ENCODE peak calls at places on chromosomes 1 and 21, in eight cellular contexts. I is Peyer's patch, L is tibial nerve, B is esophagus muscularis mucosa, N is IMR-90, J is uterus, K is A549, R is sigmoid colon. M is an unnamed sample.
A peak's percentile ranks its signal among the peaks of the same experiment; 100 is the strongest.

GRCh38 chr1:6544831-6545230 is 9.5 kb downstream of the NOL9 start:
- DNase-seq in J (no peak), I (no peak), N (peak; percentile 80), K (no peak), R (no peak), L (no peak), B (no peak), M (no peak)

GRCh38 chr1:7261490-7261889 is 476.2 kb downstream of the CAMTA1 start:
- DNase-seq in N (no peak), K (no peak), B (peak; percentile 39), J (no peak), L (no peak), R (no peak), I (no peak), M (no peak)

GRCh38 chr1:32447469-32448185 is 17.2 kb upstream of the ZBTB8B start:
- DNase-seq in K (no peak), J (peak; percentile 24), L (no peak), I (no peak), R (no peak), B (no peak), N (peak; percentile 74), M (no peak)

GRCh38 chr1:43225168-43225567 is 44.6 kb upstream of the TMEM125 start:
- DNase-seq in K (no peak), J (no peak), I (no peak), L (no peak), B (no peak), N (no peak), R (no peak), M (no peak)

GRCh38 chr1:27526569-27527222 is 36.7 kb upstream of the WASF2 start:
- DNase-seq in B (no peak), I (no peak), J (no peak), L (no peak), K (no peak), N (peak; percentile 21), R (no peak), M (no peak)

GRCh38 chr21:42829417-42829816 is 49.9 kb downstream of the WDR4 start:
- DNase-seq in N (no peak), L (no peak), J (no peak), R (peak; percentile 33), I (peak; percentile 28), K (no peak), B (no peak), M (no peak)

GRCh38 chr21:38770660-38771059 is 35.1 kb upstream of the ETS2 start:
- DNase-seq in J (no peak), B (no peak), N (no peak), R (no peak), L (no peak), K (no peak), I (peak; percentile 75), M (no peak)

GRCh38 chr1:162391790-162392563 is 10.4 kb downstream of the C1orf226 start:
- DNase-seq in R (no peak), L (no peak), I (peak; percentile 73), B (no peak), K (peak; percentile 65), N (peak; percentile 58), J (no peak), M (no peak)

GRCh38 chr1:219847215-219847855 is 81.0 kb downstream of the SLC30A10 start:
- DNase-seq in I (peak; percentile 65), R (no peak), N (no peak), L (no peak), J (no peak), B (no peak), K (no peak), M (peak; percentile 41)

GRCh38 chr1:80023366-80023765 is 1016.8 kb upstream of the ADGRL4 start:
- DNase-seq in N (no peak), B (no peak), K (no peak), I (no peak), L (no peak), R (no peak), J (no peak), M (no peak)

GRCh38 chr21:31158789-31159581 is 120.7 kb upstream of the KRTAP19-8 start:
- DNase-seq in B (no peak), I (no peak), N (peak; percentile 26), J (no peak), R (no peak), K (no peak), L (no peak), M (no peak)

GRCh38 chr1:38444770-38445442 is 398.3 kb upstream of the POU3F1 start:
- DNase-seq in N (no peak), J (no peak), R (no peak), K (no peak), I (no peak), L (no peak), B (peak; percentile 89), M (no peak)

GRCh38 chr1:202967684-202968281 is 726 bp upstream of the CYB5R1 start:
- DNase-seq in R (no peak), L (no peak), B (no peak), N (no peak), K (no peak), I (peak; percentile 56), J (no peak), M (peak; percentile 20)

GRCh38 chr1:30751830-30752650 is 5.5 kb downstream of the LAPTM5 start:
- DNase-seq in I (no peak), L (no peak), J (no peak), B (no peak), N (no peak), K (no peak), R (no peak), M (no peak)

GRCh38 chr1:30752651-30752908 is 5.0 kb downstream of the LAPTM5 start:
- DNase-seq in R (no peak), I (no peak), K (no peak), N (no peak), L (no peak), J (no peak), B (no peak), M (no peak)

GRCh38 chr1:30748699-30749401 is 8.7 kb downstream of the LAPTM5 start:
- DNase-seq in L (no peak), K (no peak), I (no peak), N (no peak), B (no peak), J (no peak), R (no peak), M (no peak)

GRCh38 chr1:30749691-30750583 is 7.6 kb downstream of the LAPTM5 start:
- DNase-seq in R (no peak), I (peak; percentile 92), N (no peak), B (no peak), J (no peak), L (no peak), K (no peak), M (peak; percentile 63)

GRCh38 chr1:30750751-30751291 is 6.8 kb downstream of the LAPTM5 start:
- DNase-seq in L (no peak), R (no peak), N (no peak), I (peak; percentile 92), B (no peak), K (no peak), J (no peak), M (no peak)
- H3K27ac ChIP-seq in L (no peak overlapping the region), R (no peak overlapping the region), N (no peak overlapping the region), I (peak overlapping the region; percentile 95), B (peak overlapping the region; percentile 5), K (no peak overlapping the region), J (no peak overlapping the region), M (peak overlapping the region; percentile 51)

DNA sequence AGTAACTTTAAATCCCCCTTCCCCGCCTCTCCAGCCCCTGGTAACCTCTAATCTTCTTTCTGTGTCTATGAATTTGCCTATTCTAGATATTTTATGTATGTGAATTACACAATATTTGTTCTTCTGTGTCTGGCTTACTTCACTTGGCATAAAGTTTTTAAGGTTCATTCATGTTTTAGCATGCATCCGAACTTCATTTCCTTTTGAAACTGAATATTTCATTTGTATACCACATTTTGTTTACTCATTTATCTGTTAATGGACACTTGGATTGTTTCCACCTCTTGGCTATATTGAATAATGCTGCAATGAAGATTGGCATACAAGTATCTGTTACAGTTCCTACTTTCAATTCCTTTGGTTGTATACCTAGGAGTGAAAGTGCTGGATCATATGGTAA is 205.3 kb downstream of the TM2D1 start:
- DNase-seq in J (no peak), R (no peak), K (no peak), B (no peak), N (no peak), I (no peak), L (no peak), M (no peak)
- TF ChIP-seq POLR2A in J (no peak), R (no peak), K (no peak), B (no peak), N (no peak), I (no peak), L (no peak), M (no peak)

GRCh38 chr21:15788847-15789548 is 59.2 kb downstream of the USP25 start:
- DNase-seq in N (peak; percentile 33), I (no peak), B (no peak), J (no peak), K (no peak), R (no peak), L (no peak), M (no peak)
- H3K27ac ChIP-seq in N (no peak overlapping the region), I (no peak overlapping the region), B (no peak overlapping the region), J (no peak overlapping the region), K (no peak overlapping the region), R (no peak overlapping the region), L (no peak overlapping the region), M (no peak overlapping the region)

GRCh38 chr1:24392604-24392946 is 21.0 kb downstream of the STPG1 start:
- DNase-seq in L (no peak), N (no peak), K (no peak), R (no peak), J (no peak), I (no peak), B (no peak), M (no peak)

GRCh38 chr1:24392982-24393645 is 20.5 kb downstream of the STPG1 start:
- DNase-seq in R (no peak), I (no peak), K (no peak), N (no peak), J (no peak), L (no peak), B (peak; percentile 17), M (no peak)

GRCh38 chr1:24391882-24392603 is 21.5 kb downstream of the STPG1 start:
- DNase-seq in N (peak; percentile 51), L (no peak), B (peak; percentile 92), K (peak; percentile 63), R (peak; percentile 83), J (peak; percentile 59), I (peak; percentile 88), M (peak; percentile 80)

GRCh38 chr1:24389231-24389678 is 24.3 kb downstream of the STPG1 start:
- DNase-seq in J (no peak), R (no peak), I (no peak), L (no peak), B (peak; percentile 81), N (no peak), K (no peak), M (peak; percentile 29)

DNA sequence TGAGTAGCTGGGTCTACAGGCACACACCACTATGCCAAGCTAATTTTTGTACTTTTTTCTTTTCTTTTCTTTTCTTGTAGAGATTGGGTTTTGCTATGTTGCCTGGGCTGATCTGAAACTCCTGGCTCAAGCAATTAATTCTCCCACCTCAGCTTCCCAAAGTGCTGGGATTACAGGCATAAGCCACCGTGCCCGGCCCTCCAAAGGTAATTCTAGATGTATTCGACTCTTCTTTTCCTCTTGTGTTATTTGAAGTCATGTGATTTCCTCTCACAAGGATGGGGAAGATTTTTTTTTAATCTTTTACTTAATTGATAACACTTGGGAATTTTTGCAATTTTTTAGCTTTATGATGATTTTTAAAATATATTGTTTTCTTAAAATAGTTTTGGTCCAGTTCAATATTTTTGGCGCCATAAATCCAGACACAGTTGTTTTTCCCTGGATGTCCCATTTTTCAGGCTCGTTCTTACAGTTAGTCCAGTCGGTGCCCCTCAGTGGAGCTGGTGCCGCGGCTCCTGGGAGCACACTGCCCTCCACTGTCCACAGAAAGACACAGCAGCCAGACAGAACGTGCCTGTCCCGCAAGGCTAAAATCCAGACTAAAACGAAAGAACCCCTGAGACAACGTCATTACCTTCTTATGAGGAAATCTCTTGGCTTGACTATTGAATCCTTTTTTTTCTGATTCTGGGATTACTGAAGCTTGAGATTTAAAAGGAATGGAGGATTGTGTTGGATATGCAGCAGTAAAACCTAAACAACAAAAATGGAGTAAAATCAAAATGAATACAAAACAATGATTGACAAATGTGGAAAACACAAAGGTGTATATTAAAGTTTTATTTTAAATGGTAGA is 22.4 kb downstream of the STPG1 start:
- DNase-seq in N (peak; percentile 86), J (peak; percentile 88), R (peak; percentile 93), I (peak; percentile 88), K (peak; percentile 84), L (peak; percentile 58), B (peak; percentile 92), M (peak; percentile 81)
- TF ChIP-seq POLR2A in N (peak; percentile 58), J (no peak), R (no peak), I (no peak), K (no peak), L (no peak), B (no peak), M (no peak)